ENCODE peak calls at places on chromosomes 13 and 19, in four cellular contexts. One of them, this sample, is unnamed.

GRCh38 chr19:4449022-4449825 is 8.4 kb downstream of the UBXN6 start:
- DNase-seq in HepG2: no peak
- DNase-seq in K562: no peak
- DNase-seq in GM12878: no peak
- DNase-seq in this sample: no peak

GRCh38 chr13:79936368-79937136 is 404.4 kb downstream of the SPRY2 start:
- DNase-seq in HepG2: peak
- DNase-seq in K562: no peak
- DNase-seq in GM12878: no peak
- DNase-seq in this sample: no peak

GRCh38 chr13:112699318-112699918 is 9.6 kb downstream of the ATP11A start:
- DNase-seq in HepG2: peak
- DNase-seq in K562: no peak
- DNase-seq in GM12878: no peak
- DNase-seq in this sample: no peak

GRCh38 chr13:37241786-37242185 is 136.3 kb upstream of the CSNK1A1L start:
- DNase-seq in HepG2: no peak
- DNase-seq in K562: no peak
- DNase-seq in GM12878: no peak
- DNase-seq in this sample: no peak

GRCh38 chr13:40692946-40693345 is 26.5 kb upstream of the FOXO1 start:
- DNase-seq in HepG2: no peak
- DNase-seq in K562: no peak
- DNase-seq in GM12878: peak
- DNase-seq in this sample: no peak

GRCh38 chr13:26502826-26503225 is 54.7 kb upstream of the WASF3 start:
- DNase-seq in HepG2: no peak
- DNase-seq in K562: no peak
- DNase-seq in GM12878: no peak
- DNase-seq in this sample: no peak

GRCh38 chr13:99311137-99311536 is 3.9 kb upstream of the GPR183 start:
- DNase-seq in HepG2: no peak
- DNase-seq in K562: peak
- DNase-seq in GM12878: no peak
- DNase-seq in this sample: no peak

GRCh38 chr19:6417713-6418561 is 6.7 kb downstream of the KHSRP start:
- DNase-seq in HepG2: no peak
- DNase-seq in K562: no peak
- DNase-seq in GM12878: no peak
- DNase-seq in this sample: peak

GRCh38 chr19:56120002-56120370 is 1.1 kb downstream of the ZNF787 start:
- DNase-seq in HepG2: no peak
- DNase-seq in K562: no peak
- DNase-seq in GM12878: no peak
- DNase-seq in this sample: no peak

GRCh38 chr13:107864543-107865460 is 350.5 kb downstream of the LIG4 start:
- DNase-seq in HepG2: peak
- DNase-seq in K562: peak
- DNase-seq in GM12878: no peak
- DNase-seq in this sample: no peak

GRCh38 chr13:57633141-57633949 is 1.8 kb downstream of the PCDH17 start:
- DNase-seq in HepG2: no peak
- DNase-seq in K562: no peak
- DNase-seq in GM12878: no peak
- DNase-seq in this sample: no peak

DNA sequence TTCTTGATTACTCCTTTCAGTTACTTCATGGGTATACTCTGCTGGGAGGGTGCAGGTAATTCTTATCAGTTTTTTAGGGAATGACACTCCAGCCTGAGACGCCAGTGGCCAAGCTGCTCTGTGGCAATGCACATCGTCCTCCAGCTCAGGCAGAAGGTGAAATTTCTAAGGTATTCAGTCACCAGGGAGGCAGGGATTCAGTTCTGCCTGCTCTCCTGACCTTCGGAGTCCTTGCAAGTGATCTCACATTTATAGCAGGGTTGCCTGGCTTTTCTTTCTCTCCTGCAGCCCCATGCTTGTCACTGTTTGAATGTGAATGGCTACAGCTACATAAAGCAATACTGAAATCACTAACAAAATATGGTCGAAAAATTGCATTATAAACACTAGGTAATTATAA is 1447.5 kb downstream of the EFNB2 start:
- DNase-seq in HepG2: no peak
- DNase-seq in K562: no peak
- DNase-seq in GM12878: no peak
- DNase-seq in this sample: no peak
- TF ChIP-seq BRCA1 in HepG2: no peak
- TF ChIP-seq BRCA1 in K562: no peak
- TF ChIP-seq BRCA1 in GM12878: no peak
- TF ChIP-seq BRCA1 in this sample: no peak

DNA sequence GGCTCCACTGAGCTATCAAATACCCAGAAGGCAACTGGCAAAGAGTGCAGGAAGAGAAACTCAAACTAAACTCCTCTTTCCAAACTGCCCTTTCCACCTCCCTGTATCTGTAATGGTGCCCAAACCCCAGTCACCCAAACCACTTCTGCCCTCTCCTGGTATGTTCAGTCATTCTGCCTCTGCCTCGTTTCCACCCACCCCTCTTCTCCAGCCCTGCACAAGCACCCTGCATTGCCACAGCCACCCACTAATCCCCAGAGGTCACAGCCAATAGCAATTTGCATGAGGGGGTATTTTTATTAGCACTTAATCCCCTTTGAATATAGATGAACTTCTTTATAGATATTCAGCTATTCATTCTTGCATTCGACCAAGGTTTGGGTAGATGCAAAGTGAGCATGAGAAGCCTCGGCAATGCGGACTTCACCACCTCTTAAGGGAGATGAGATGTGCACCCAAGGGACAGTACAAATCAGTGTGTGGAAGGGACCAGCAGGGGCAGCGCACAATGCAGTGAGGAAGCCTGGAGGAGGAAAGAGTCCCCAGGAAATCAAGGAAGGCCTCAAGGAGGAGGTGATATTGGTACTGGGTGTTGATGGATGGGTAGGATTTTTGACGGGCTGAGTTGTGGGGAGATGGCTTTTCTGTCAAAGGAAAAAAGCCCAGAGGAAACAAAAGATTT is 12.4 kb downstream of the TMEM272 start:
- DNase-seq in HepG2: no peak
- DNase-seq in K562: peak
- DNase-seq in GM12878: no peak
- DNase-seq in this sample: no peak
- TF ChIP-seq BRCA1 in HepG2: no peak
- TF ChIP-seq BRCA1 in K562: no peak
- TF ChIP-seq BRCA1 in GM12878: no peak
- TF ChIP-seq BRCA1 in this sample: no peak

GRCh38 chr19:13100871-13101589 is 1.6 kb downstream of the LYL1 start:
- DNase-seq in HepG2: no peak
- DNase-seq in K562: peak
- DNase-seq in GM12878: no peak
- DNase-seq in this sample: no peak

GRCh38 chr19:13097331-13098258 is 5.1 kb downstream of the LYL1 start:
- DNase-seq in HepG2: no peak
- DNase-seq in K562: peak
- DNase-seq in GM12878: no peak
- DNase-seq in this sample: no peak

GRCh38 chr19:13098291-13099072 is 4.2 kb downstream of the LYL1 start:
- DNase-seq in HepG2: no peak
- DNase-seq in K562: peak
- DNase-seq in GM12878: no peak
- DNase-seq in this sample: no peak

GRCh38 chr19:13100031-13100588 is 2.5 kb downstream of the LYL1 start:
- DNase-seq in HepG2: no peak
- DNase-seq in K562: no peak
- DNase-seq in GM12878: peak
- DNase-seq in this sample: no peak

DNA sequence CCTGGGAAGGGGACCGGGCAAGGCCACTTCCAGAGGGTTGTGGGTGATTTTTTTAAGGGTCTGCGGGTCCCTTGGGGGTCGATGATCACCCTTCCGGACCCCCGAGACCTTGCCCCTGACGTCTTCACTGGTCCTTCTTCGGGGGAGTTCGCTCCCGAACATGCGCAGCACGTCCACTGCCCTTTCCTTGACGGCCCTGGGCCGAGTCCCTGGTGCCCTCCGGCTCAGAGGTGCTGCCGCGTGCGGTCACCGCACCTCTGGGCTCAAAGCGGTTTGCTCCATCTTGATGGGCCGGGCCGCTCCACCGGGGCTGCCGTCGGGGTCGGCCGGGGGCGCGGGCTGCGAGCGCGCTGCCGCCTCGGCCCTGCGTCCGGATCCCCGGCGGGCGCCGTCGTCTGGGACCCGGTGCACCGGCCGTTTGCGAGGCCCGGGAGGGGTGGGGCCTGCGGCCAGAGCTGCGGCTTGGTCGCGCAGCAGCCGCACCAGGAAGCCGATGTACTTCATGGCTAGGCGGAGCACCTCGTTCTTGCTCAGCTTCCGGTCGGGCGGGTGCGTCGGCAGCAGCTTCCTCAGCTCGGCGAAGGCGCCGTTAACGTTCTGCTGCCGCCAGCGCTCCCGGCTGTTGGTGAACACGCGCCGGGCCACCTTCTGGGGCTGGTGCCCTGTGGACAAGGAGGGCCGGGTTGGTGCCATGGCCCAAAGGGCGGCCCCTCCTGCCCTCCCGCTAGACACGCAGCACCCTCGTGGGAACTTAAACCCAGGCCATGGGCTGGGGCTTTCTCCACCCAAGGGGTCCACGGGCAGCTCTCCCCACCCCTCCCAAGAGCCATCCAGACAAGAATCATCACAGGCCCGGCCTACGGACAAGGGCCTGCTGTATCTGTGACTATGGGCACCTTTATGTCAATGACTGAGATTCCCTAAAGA is 3.3 kb downstream of the LYL1 start:
- DNase-seq in HepG2: no peak
- DNase-seq in K562: peak
- DNase-seq in GM12878: no peak
- DNase-seq in this sample: no peak
- TF ChIP-seq BRCA1 in HepG2: no peak
- TF ChIP-seq BRCA1 in K562: no peak
- TF ChIP-seq BRCA1 in GM12878: no peak
- TF ChIP-seq BRCA1 in this sample: no peak

GRCh38 chr13:73025212-73026012 is 33.4 kb upstream of the KLF5 start:
- DNase-seq in HepG2: no peak
- DNase-seq in K562: no peak
- DNase-seq in GM12878: no peak
- DNase-seq in this sample: no peak
- TF ChIP-seq BRCA1 in HepG2: no peak
- TF ChIP-seq BRCA1 in K562: no peak
- TF ChIP-seq BRCA1 in GM12878: no peak
- TF ChIP-seq BRCA1 in this sample: no peak

GRCh38 chr19:3409346-3410064 is 43.1 kb downstream of the NFIC start:
- DNase-seq in HepG2: peak
- DNase-seq in K562: no peak
- DNase-seq in GM12878: no peak
- DNase-seq in this sample: no peak

GRCh38 chr19:3415695-3416094 is 49.3 kb downstream of the NFIC start:
- DNase-seq in HepG2: no peak
- DNase-seq in K562: no peak
- DNase-seq in GM12878: no peak
- DNase-seq in this sample: no peak

GRCh38 chr19:3411636-3412035 is 45.3 kb downstream of the NFIC start:
- DNase-seq in HepG2: peak
- DNase-seq in K562: no peak
- DNase-seq in GM12878: no peak
- DNase-seq in this sample: no peak

GRCh38 chr19:3412066-3412465 is 45.7 kb downstream of the NFIC start:
- DNase-seq in HepG2: no peak
- DNase-seq in K562: no peak
- DNase-seq in GM12878: no peak
- DNase-seq in this sample: no peak

DNA sequence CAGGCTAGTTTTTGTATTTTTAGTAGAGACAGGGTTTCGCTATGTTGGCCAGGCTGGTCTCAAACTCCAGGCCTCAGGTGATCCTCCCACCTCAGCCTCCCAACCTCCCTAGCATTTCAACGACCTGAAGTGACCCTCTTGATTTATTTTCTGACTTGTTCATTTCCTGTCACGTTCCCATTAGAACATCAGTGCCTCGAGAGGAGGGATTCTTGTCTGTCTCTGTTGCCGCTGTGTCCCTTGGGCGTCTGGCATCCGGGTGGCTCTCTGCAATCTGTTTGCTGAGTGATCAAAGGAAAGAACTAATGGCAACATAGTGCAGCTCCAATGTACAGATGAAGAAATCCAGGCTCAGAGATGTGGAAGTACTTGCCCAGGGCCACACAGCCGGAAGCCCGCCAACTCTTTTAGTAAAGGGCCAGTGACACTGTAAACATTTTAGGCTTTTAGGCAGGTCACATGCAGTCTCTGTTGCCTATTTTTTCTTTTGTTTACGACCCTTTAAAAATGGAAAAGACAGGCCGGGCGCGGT is 47.5 kb downstream of the NFIC start:
- DNase-seq in HepG2: peak
- DNase-seq in K562: no peak
- DNase-seq in GM12878: no peak
- DNase-seq in this sample: no peak
- TF ChIP-seq BRCA1 in HepG2: no peak
- TF ChIP-seq BRCA1 in K562: no peak
- TF ChIP-seq BRCA1 in GM12878: no peak
- TF ChIP-seq BRCA1 in this sample: no peak

GRCh38 chr19:53094749-53095575 is 8.3 kb downstream of the ZNF160 start:
- DNase-seq in HepG2: no peak
- DNase-seq in K562: peak
- DNase-seq in GM12878: no peak
- DNase-seq in this sample: peak
- TF ChIP-seq BRCA1 in HepG2: no peak
- TF ChIP-seq BRCA1 in K562: no peak
- TF ChIP-seq BRCA1 in GM12878: no peak
- TF ChIP-seq BRCA1 in this sample: no peak